ENCODE peak calls at places on chromosomes 7 and 10, in four cellular contexts. One of them, this sample, is unnamed.

GRCh38 chr10:110634527-110635209 is 9.5 kb upstream of the RBM20 start:
- DNase-seq in GM12878: no peak
- DNase-seq in K562: no peak
- DNase-seq in HL-60: no peak
- DNase-seq in this sample: no peak

GRCh38 chr10:79910344-79910743 is 38.6 kb downstream of the SFTPD start:
- DNase-seq in GM12878: no peak
- DNase-seq in K562: no peak
- DNase-seq in HL-60: no peak
- DNase-seq in this sample: no peak

GRCh38 chr7:137025469-137026175 is 157.2 kb downstream of the CHRM2 start:
- DNase-seq in GM12878: no peak
- DNase-seq in K562: no peak
- DNase-seq in HL-60: no peak
- DNase-seq in this sample: no peak

GRCh38 chr7:36747251-36747968 is 23.1 kb upstream of the AOAH start:
- DNase-seq in GM12878: no peak
- DNase-seq in K562: no peak
- DNase-seq in HL-60: no peak
- DNase-seq in this sample: no peak

GRCh38 chr7:48182736-48183369 is 11.6 kb downstream of the ABCA13 start:
- DNase-seq in GM12878: no peak
- DNase-seq in K562: no peak
- DNase-seq in HL-60: no peak
- DNase-seq in this sample: no peak

GRCh38 chr10:82932426-82932825 is 1057.4 kb downstream of the NRG3 start:
- DNase-seq in GM12878: no peak
- DNase-seq in K562: no peak
- DNase-seq in HL-60: no peak
- DNase-seq in this sample: no peak

GRCh38 chr10:17003151-17003550 is 126.5 kb downstream of the CUBN start:
- DNase-seq in GM12878: no peak
- DNase-seq in K562: peak; percentile 88
- DNase-seq in HL-60: no peak
- DNase-seq in this sample: no peak

GRCh38 chr7:65471587-65471986 is 97.9 kb downstream of the ZNF92 start:
- DNase-seq in GM12878: no peak
- DNase-seq in K562: no peak
- DNase-seq in HL-60: no peak
- DNase-seq in this sample: no peak

GRCh38 chr10:35331894-35332640 is 4.2 kb upstream of the CCNY start:
- DNase-seq in GM12878: no peak
- DNase-seq in K562: peak; percentile 56
- DNase-seq in HL-60: no peak
- DNase-seq in this sample: no peak

GRCh38 chr7:32062150-32062549 is 8.1 kb downstream of the PDE1C start:
- DNase-seq in GM12878: no peak
- DNase-seq in K562: peak; percentile 61
- DNase-seq in HL-60: peak; percentile 4
- DNase-seq in this sample: peak; percentile 16

GRCh38 chr10:89475567-89475966 is 59.8 kb downstream of the SLC16A12 start:
- DNase-seq in GM12878: no peak
- DNase-seq in K562: no peak
- DNase-seq in HL-60: no peak
- DNase-seq in this sample: no peak

GRCh38 chr7:100509213-100509612 is 25.5 kb downstream of the NYAP1 start:
- DNase-seq in GM12878: no peak
- DNase-seq in K562: no peak
- DNase-seq in HL-60: no peak
- DNase-seq in this sample: no peak

GRCh38 chr10:127307338-127307737 is 110.9 kb upstream of the INSYN2A start:
- DNase-seq in GM12878: no peak
- DNase-seq in K562: no peak
- DNase-seq in HL-60: no peak
- DNase-seq in this sample: no peak

GRCh38 chr7:120272261-120272895 is 597 bp upstream of the KCND2 start:
- DNase-seq in GM12878: peak; percentile 27
- DNase-seq in K562: peak; percentile 56
- DNase-seq in HL-60: peak; percentile 15
- DNase-seq in this sample: peak; percentile 27

GRCh38 chr7:133484135-133484534 is 231.3 kb downstream of the EXOC4 start:
- DNase-seq in GM12878: no peak
- DNase-seq in K562: no peak
- DNase-seq in HL-60: no peak
- DNase-seq in this sample: no peak

GRCh38 chr10:19979628-19980027 is 163.4 kb downstream of the PLXDC2 start:
- DNase-seq in GM12878: no peak
- DNase-seq in K562: no peak
- DNase-seq in HL-60: no peak
- DNase-seq in this sample: no peak

GRCh38 chr10:24645784-24646183 is 77.9 kb downstream of the ARHGAP21 start:
- DNase-seq in GM12878: no peak
- DNase-seq in K562: peak; percentile 46
- DNase-seq in HL-60: no peak
- DNase-seq in this sample: no peak

GRCh38 chr10:75292794-75293455 is 57.2 kb upstream of the COMTD1 start:
- DNase-seq in GM12878: no peak
- DNase-seq in K562: no peak
- DNase-seq in HL-60: no peak
- DNase-seq in this sample: no peak

GRCh38 chr10:75294866-75295692 is 59.3 kb upstream of the COMTD1 start:
- DNase-seq in GM12878: no peak
- DNase-seq in K562: peak; percentile 82
- DNase-seq in HL-60: no peak
- DNase-seq in this sample: peak; percentile 53

GRCh38 chr10:75293456-75293840 is 57.7 kb upstream of the COMTD1 start:
- DNase-seq in GM12878: no peak
- DNase-seq in K562: no peak
- DNase-seq in HL-60: no peak
- DNase-seq in this sample: no peak

GRCh38 chr10:75294518-75294865 is 58.7 kb upstream of the COMTD1 start:
- DNase-seq in GM12878: no peak
- DNase-seq in K562: no peak
- DNase-seq in HL-60: no peak
- DNase-seq in this sample: no peak

DNA sequence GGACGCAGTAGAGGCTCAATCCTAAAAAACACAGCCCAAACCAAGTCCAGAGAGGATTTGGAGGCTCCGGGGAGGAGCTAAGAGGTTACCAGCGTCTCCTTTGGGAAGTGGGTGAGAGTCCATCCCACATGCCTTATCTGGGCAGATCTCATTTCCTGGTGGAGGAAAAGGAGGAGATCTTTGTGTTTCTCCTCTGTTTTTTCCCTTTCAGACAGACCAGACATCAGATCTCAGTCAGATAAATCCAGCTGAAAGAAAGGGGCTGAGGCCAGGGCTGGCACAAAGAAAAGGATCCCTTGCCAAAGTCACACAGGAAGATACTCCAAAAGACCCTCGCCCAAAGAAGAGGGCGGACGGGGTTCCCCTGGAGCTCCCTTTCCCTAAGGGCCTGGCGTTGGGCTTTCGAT is 58.3 kb upstream of the COMTD1 start:
- DNase-seq in GM12878: no peak
- DNase-seq in K562: no peak
- DNase-seq in HL-60: no peak
- DNase-seq in this sample: no peak
- TF ChIP-seq SPI1 in GM12878: no peak
- TF ChIP-seq SPI1 in K562: no peak
- TF ChIP-seq SPI1 in HL-60: no peak
- TF ChIP-seq SPI1 in this sample: no peak

DNA sequence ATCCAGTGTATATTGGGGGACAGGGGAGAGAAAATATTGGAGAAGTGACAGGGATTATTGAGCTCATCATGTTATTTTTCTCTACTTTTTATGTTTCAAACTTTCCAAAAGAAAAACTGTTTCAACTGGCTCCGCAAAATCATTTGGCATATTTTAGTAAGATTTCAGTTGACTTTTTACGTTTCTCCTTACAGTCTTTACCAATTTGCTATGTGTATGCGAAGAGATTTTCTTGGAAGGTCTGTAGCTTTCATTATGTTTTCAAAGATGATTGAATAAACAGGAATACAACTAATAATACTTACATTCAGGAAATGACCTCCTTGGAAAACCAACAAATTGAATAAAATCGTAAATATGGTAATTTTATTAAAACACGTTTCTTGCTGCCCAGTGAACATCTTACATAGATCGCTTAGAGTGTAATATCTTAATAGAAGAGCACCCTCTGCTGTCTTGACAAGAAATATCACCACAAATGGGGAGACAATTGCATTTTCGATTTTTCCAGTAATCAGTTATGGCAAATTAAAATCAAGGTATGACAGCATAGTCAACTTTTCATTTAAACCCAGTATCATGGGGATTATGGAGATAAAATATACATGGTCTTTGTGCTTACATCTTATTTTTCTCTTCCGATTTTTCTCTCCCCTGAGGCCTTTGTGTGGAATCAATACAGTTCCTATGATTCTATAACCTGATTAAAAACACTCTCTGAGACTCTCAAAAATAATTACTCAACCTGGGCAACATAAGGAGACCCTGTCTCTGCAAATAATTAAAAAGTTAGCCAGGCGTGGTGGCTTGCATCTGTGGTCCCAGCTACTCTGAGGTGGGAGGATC is 43.1 kb downstream of the MBL2 start:
- DNase-seq in GM12878: no peak
- DNase-seq in K562: no peak
- DNase-seq in HL-60: no peak
- DNase-seq in this sample: no peak
- TF ChIP-seq SPI1 in GM12878: no peak
- TF ChIP-seq SPI1 in K562: no peak
- TF ChIP-seq SPI1 in HL-60: no peak
- TF ChIP-seq SPI1 in this sample: no peak

DNA sequence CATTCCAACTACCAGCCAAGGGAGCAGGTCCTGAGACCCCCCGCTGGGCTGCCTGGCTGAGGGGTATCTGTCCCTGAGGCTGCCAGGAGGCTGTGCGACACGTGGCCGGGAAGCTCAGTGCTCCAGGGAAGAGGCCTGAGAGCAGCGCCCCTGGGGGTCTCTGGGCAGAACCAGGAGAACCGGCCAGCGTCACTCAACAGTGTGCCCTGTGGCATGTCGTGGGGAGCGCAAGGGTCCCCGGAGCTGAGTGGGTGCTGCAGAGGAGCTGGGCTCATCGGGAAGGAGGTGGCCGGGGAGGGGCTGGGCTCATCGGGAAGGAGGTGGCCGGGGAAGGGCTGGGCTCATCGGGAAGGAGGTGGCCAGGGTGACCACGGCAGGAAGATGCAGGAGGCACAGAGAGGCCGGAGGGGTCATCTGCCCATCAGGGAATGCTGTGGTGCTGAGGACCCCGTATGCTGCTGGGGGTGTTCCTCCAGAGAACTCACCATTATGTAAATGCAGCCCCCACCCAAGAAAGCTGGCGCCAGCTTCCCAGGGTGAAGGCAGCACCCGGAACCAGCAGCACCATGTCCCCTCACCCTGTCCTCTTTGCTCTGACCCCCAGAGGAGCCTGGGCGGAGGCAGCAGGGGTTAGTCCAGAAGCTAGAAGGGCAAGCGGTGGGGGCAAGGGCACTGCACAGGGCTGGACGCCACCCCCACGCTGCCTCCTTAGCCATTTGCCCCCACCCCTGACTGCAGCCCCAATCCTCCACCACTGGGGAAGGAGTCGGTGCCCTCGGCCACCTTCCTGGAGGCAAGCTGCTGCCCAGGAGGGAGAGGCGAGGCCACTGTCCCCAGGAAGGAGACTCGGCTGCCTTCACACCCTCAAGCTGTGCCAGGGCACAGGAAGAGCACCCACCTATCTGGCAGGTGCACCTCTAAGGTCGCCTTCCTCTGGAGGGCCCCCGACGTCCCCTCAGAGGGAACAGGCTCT is 33.3 kb downstream of the CALML3 start:
- DNase-seq in GM12878: no peak
- DNase-seq in K562: no peak
- DNase-seq in HL-60: no peak
- DNase-seq in this sample: no peak
- TF ChIP-seq SPI1 in GM12878: no peak
- TF ChIP-seq SPI1 in K562: no peak
- TF ChIP-seq SPI1 in HL-60: no peak
- TF ChIP-seq SPI1 in this sample: no peak

GRCh38 chr7:50397971-50398324 is 52.2 kb downstream of the FIGNL1 start:
- DNase-seq in GM12878: no peak
- DNase-seq in K562: no peak
- DNase-seq in HL-60: no peak
- DNase-seq in this sample: no peak
- TF ChIP-seq SPI1 in GM12878: no peak
- TF ChIP-seq SPI1 in K562: no peak
- TF ChIP-seq SPI1 in HL-60: no peak
- TF ChIP-seq SPI1 in this sample: no peak

GRCh38 chr7:122885583-122886356 is 490 bp downstream of the CADPS2 start:
- DNase-seq in GM12878: no peak
- DNase-seq in K562: peak; percentile 8
- DNase-seq in HL-60: no peak
- DNase-seq in this sample: peak; percentile 19
- TF ChIP-seq SPI1 in GM12878: no peak
- TF ChIP-seq SPI1 in K562: no peak
- TF ChIP-seq SPI1 in HL-60: no peak
- TF ChIP-seq SPI1 in this sample: no peak

This sample was measured in GM12891.